ENCODE peak calls at places on chromosomes 6 and 20, in ten cellular contexts. One of them, this sample, is unnamed.

GRCh38 chr6:81575446-81575845 is 177.0 kb downstream of the TENT5A start:
- DNase-seq in ovary: no peak
- DNase-seq in spleen: no peak
- DNase-seq in esophagus squamous epithelium: no peak
- DNase-seq in uterus: no peak
- DNase-seq in stomach: no peak
- DNase-seq in HCT116: no peak
- DNase-seq in H1: no peak
- DNase-seq in A549: no peak
- DNase-seq in adrenal gland: no peak
- DNase-seq in this sample: no peak

GRCh38 chr6:93136111-93136510 is 283.2 kb downstream of the EPHA7 start:
- DNase-seq in uterus: no peak
- DNase-seq in spleen: no peak
- DNase-seq in adrenal gland: no peak
- DNase-seq in stomach: no peak
- DNase-seq in ovary: no peak
- DNase-seq in HCT116: no peak
- DNase-seq in A549: no peak
- DNase-seq in H1: no peak
- DNase-seq in esophagus squamous epithelium: no peak
- DNase-seq in this sample: no peak

GRCh38 chr20:31861346-31862156 is 8.8 kb downstream of the DUSP15 start:
- DNase-seq in stomach: peak; percentile 58
- DNase-seq in adrenal gland: peak; percentile 58
- DNase-seq in ovary: peak; percentile 77
- DNase-seq in uterus: no peak
- DNase-seq in A549: peak; percentile 75
- DNase-seq in spleen: peak; percentile 91
- DNase-seq in esophagus squamous epithelium: no peak
- DNase-seq in HCT116: peak; percentile 35
- DNase-seq in H1: peak; percentile 88
- DNase-seq in this sample: peak; percentile 58

GRCh38 chr6:149233056-149233715 is 84.3 kb upstream of the TAB2 start:
- DNase-seq in A549: peak; percentile 72
- DNase-seq in uterus: no peak
- DNase-seq in spleen: no peak
- DNase-seq in HCT116: peak; percentile 95
- DNase-seq in ovary: no peak
- DNase-seq in stomach: no peak
- DNase-seq in esophagus squamous epithelium: no peak
- DNase-seq in adrenal gland: no peak
- DNase-seq in H1: no peak
- DNase-seq in this sample: no peak

GRCh38 chr6:75551367-75551952 is 50.2 kb upstream of the SENP6 start:
- DNase-seq in adrenal gland: no peak
- DNase-seq in spleen: no peak
- DNase-seq in ovary: no peak
- DNase-seq in uterus: no peak
- DNase-seq in H1: no peak
- DNase-seq in esophagus squamous epithelium: no peak
- DNase-seq in HCT116: no peak
- DNase-seq in A549: no peak
- DNase-seq in stomach: no peak
- DNase-seq in this sample: no peak

GRCh38 chr6:134103004-134103403 is 50.6 kb upstream of the SLC2A12 start:
- DNase-seq in stomach: peak; percentile 73
- DNase-seq in A549: no peak
- DNase-seq in adrenal gland: no peak
- DNase-seq in H1: no peak
- DNase-seq in ovary: no peak
- DNase-seq in uterus: no peak
- DNase-seq in esophagus squamous epithelium: no peak
- DNase-seq in spleen: no peak
- DNase-seq in HCT116: no peak
- DNase-seq in this sample: peak; percentile 10

GRCh38 chr6:38714239-38715015 is 684 bp upstream of the DNAH8 start:
- DNase-seq in stomach: no peak
- DNase-seq in H1: no peak
- DNase-seq in spleen: no peak
- DNase-seq in A549: no peak
- DNase-seq in ovary: no peak
- DNase-seq in uterus: no peak
- DNase-seq in esophagus squamous epithelium: no peak
- DNase-seq in HCT116: no peak
- DNase-seq in adrenal gland: no peak
- DNase-seq in this sample: no peak

GRCh38 chr6:130046711-130047439 is 28.5 kb downstream of the L3MBTL3 start:
- DNase-seq in ovary: no peak
- DNase-seq in stomach: no peak
- DNase-seq in uterus: no peak
- DNase-seq in adrenal gland: no peak
- DNase-seq in A549: no peak
- DNase-seq in H1: no peak
- DNase-seq in spleen: no peak
- DNase-seq in HCT116: no peak
- DNase-seq in esophagus squamous epithelium: no peak
- DNase-seq in this sample: no peak

GRCh38 chr6:119110601-119111548 is 32.4 kb upstream of the FAM184A start:
- DNase-seq in stomach: no peak
- DNase-seq in H1: no peak
- DNase-seq in esophagus squamous epithelium: no peak
- DNase-seq in uterus: peak; percentile 20
- DNase-seq in spleen: no peak
- DNase-seq in adrenal gland: peak; percentile 21
- DNase-seq in A549: peak; percentile 37
- DNase-seq in HCT116: peak; percentile 44
- DNase-seq in ovary: no peak
- DNase-seq in this sample: peak; percentile 43

GRCh38 chr20:63098195-63098810 is 91.5 kb upstream of the BHLHE23 start:
- DNase-seq in stomach: no peak
- DNase-seq in HCT116: no peak
- DNase-seq in A549: no peak
- DNase-seq in spleen: peak; percentile 25
- DNase-seq in adrenal gland: no peak
- DNase-seq in esophagus squamous epithelium: no peak
- DNase-seq in ovary: no peak
- DNase-seq in H1: peak; percentile 20
- DNase-seq in uterus: no peak
- DNase-seq in this sample: no peak

GRCh38 chr6:128186724-128187123 is 285.9 kb upstream of the THEMIS start:
- DNase-seq in adrenal gland: no peak
- DNase-seq in A549: no peak
- DNase-seq in uterus: no peak
- DNase-seq in HCT116: no peak
- DNase-seq in ovary: no peak
- DNase-seq in stomach: no peak
- DNase-seq in spleen: no peak
- DNase-seq in H1: no peak
- DNase-seq in esophagus squamous epithelium: no peak
- DNase-seq in this sample: no peak

DNA sequence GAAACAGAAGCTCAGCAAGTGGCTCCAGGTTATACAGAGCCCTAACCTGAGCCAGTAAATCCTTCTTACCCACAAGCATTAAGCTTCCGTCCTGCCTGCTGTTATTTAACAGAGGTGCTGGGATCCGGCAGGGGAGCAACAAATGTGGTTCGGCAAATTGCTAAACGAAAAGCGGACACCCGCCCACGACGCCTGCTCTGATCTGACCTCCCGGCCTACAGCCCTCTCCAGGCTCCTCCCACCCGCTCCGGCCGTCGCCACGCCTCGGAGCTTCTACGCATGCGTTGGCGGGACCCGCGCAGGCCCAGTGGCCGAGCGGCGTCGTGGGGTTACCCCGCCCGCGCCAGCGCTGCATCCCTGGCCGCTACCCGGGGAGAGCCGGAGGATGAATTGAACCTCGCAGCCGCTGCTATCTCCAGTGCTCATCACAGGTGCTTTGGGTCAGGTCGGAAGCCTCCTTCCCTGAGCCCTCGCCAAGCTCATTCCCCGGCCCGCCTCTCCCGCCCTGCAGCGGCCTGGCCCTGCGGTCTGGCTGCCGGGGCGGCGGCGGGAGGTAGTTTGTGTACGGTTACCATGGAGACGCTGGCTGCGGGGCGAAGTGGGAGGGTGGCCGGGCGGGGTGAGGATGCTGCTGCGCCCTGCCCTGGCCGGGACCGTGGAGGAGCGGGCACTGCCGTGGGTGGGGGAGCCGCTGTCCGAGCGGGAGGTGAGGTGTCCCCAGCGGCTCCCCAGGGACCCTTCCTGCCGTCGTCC is at the start of gene ARMC2:
- DNase-seq in HCT116: peak; percentile 78
- DNase-seq in esophagus squamous epithelium: peak; percentile 50
- DNase-seq in adrenal gland: peak; percentile 92
- DNase-seq in uterus: peak; percentile 96
- DNase-seq in ovary: peak; percentile 95
- DNase-seq in A549: peak; percentile 83
- DNase-seq in H1: peak; percentile 98
- DNase-seq in stomach: peak; percentile 94
- DNase-seq in spleen: peak; percentile 99
- DNase-seq in this sample: peak; percentile 93
- H3K27ac ChIP-seq in HCT116: peak within 1 kb of the TSS; percentile 34
- H3K27ac ChIP-seq in esophagus squamous epithelium: peak within 1 kb of the TSS; percentile 83
- H3K27ac ChIP-seq in adrenal gland: peak within 1 kb of the TSS; percentile 54
- H3K27ac ChIP-seq in uterus: peak within 1 kb of the TSS; percentile 79
- H3K27ac ChIP-seq in ovary: peak within 1 kb of the TSS; percentile 63
- H3K27ac ChIP-seq in A549: peak within 1 kb of the TSS; percentile 83
- H3K27ac ChIP-seq in H1: peak within 1 kb of the TSS; percentile 6
- H3K27ac ChIP-seq in stomach: peak within 1 kb of the TSS; percentile 72
- H3K27ac ChIP-seq in spleen: peak within 1 kb of the TSS; percentile 77
- H3K27ac ChIP-seq in this sample: peak within 1 kb of the TSS; percentile 62

DNA sequence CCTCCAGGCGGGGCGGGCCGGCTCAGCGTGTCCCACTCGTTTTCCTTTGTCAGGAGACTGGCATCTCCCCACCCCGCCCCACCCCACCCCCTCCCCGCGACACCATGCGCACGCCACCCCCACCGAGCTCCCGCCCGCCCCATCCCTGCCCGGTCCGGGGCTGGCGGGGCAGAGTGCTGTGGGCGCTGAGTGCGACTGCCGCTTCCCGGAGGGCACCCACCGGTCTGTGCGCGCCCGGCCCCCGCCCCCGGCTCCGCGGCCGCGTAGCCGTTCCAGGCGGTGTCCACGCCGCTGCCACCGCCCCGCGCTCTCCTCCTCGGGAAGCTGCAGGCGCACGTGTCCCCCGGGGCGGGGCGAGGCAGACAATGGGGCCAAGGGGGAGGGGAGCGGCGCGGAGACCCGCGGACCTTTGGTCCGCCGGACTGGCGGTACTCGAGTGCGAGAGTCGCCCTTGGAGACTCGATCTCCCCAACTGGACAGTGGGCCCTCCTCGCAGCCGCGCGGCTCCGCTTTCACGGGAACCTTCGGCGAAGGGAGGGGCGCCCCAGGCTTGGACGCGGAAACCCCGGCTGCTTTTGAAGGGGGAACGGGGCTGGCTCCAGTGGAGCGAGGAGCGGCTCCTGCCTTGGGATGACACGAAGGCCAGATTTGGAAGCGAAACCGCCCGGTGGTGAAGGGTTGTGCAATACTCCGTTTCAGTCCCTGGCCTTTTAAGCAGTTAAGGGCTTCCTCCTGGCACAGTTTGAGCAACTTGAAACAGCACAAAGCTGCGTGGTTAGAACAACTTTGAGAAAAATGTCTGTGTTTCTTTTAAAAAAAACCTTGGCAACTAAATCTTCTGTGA is 1.1 kb upstream of the SYNCRIP start:
- DNase-seq in HCT116: peak; percentile 78
- DNase-seq in uterus: peak; percentile 89
- DNase-seq in stomach: peak; percentile 84
- DNase-seq in A549: peak; percentile 88
- DNase-seq in adrenal gland: peak; percentile 90
- DNase-seq in esophagus squamous epithelium: peak; percentile 58
- DNase-seq in ovary: peak; percentile 90
- DNase-seq in H1: peak; percentile 93
- DNase-seq in spleen: peak; percentile 97
- DNase-seq in this sample: peak; percentile 87
- TF ChIP-seq POLR2A in HCT116: no peak
- TF ChIP-seq POLR2A in uterus: peak; percentile 48
- TF ChIP-seq POLR2A in stomach: no peak
- TF ChIP-seq POLR2A in A549: peak; percentile 66
- TF ChIP-seq POLR2A in adrenal gland: peak; percentile 83
- TF ChIP-seq POLR2A in esophagus squamous epithelium: peak; percentile 78
- TF ChIP-seq POLR2A in ovary: peak; percentile 71
- TF ChIP-seq POLR2A in H1: peak; percentile 76
- TF ChIP-seq POLR2A in spleen: no peak
- TF ChIP-seq POLR2A in this sample: peak; percentile 82

DNA sequence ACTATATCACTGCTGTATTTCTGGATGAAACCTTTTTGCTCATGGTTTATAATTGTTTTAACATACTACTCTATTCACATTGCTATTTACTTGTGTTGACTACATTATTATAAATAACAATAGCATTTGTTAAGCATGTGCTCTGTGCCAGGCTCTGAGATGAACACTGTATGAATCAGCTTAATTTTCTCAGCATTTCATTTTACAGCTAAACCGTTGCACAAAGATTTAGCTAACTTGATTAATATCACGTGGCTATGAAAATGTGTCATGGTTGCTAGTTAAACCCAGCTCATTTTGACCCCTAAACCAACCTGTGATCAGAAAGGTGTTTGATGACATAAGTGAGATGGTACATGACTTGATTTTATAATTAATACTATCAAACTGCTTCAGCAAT is 77.5 kb downstream of the NCOA7 start:
- DNase-seq in HCT116: no peak
- DNase-seq in stomach: no peak
- DNase-seq in esophagus squamous epithelium: no peak
- DNase-seq in ovary: no peak
- DNase-seq in uterus: no peak
- DNase-seq in A549: no peak
- DNase-seq in adrenal gland: no peak
- DNase-seq in H1: no peak
- DNase-seq in spleen: no peak
- DNase-seq in this sample: no peak
- H3K27ac ChIP-seq in HCT116: no peak overlapping the region
- H3K27ac ChIP-seq in stomach: no peak overlapping the region
- H3K27ac ChIP-seq in esophagus squamous epithelium: peak overlapping the region; percentile 31
- H3K27ac ChIP-seq in ovary: no peak overlapping the region
- H3K27ac ChIP-seq in uterus: no peak overlapping the region
- H3K27ac ChIP-seq in A549: peak overlapping the region; percentile 48
- H3K27ac ChIP-seq in adrenal gland: no peak overlapping the region
- H3K27ac ChIP-seq in H1: no peak overlapping the region
- H3K27ac ChIP-seq in spleen: no peak overlapping the region
- H3K27ac ChIP-seq in this sample: no peak overlapping the region

GRCh38 chr6:7051780-7052440 is 55.9 kb upstream of the RREB1 start:
- DNase-seq in HCT116: no peak
- DNase-seq in stomach: peak; percentile 65
- DNase-seq in A549: no peak
- DNase-seq in uterus: peak; percentile 47
- DNase-seq in spleen: peak; percentile 94
- DNase-seq in adrenal gland: peak; percentile 72
- DNase-seq in esophagus squamous epithelium: no peak
- DNase-seq in ovary: peak; percentile 79
- DNase-seq in H1: no peak
- DNase-seq in this sample: peak; percentile 82
- TF ChIP-seq POLR2A in HCT116: no peak
- TF ChIP-seq POLR2A in stomach: no peak
- TF ChIP-seq POLR2A in A549: no peak
- TF ChIP-seq POLR2A in uterus: no peak
- TF ChIP-seq POLR2A in spleen: no peak
- TF ChIP-seq POLR2A in adrenal gland: no peak
- TF ChIP-seq POLR2A in esophagus squamous epithelium: peak; percentile 50
- TF ChIP-seq POLR2A in ovary: no peak
- TF ChIP-seq POLR2A in H1: no peak
- TF ChIP-seq POLR2A in this sample: peak; percentile 50

This sample was measured in body of pancreas.